ENCODE peak calls at places on chromosome 21, in eight cellular contexts. M is T-helper 17 cell; R is pancreas; S is GM12892; P is aorta; U is amniotic stem cell; H is activated T-cell treated with anti-CD3 and anti-CD28 coated beads, Interleukin-2, amount 50 U/mL, for 72 hours; D is DMS 273 treated with DMSO at 0.1 percent for 48 hours. J is an unnamed sample.

GRCh38 chr21:29238967-29239289 is 59.8 kb upstream of the BACH1 start:
- DNase-seq in P (no peak), M (no peak), U (peak), H (no peak), R (no peak), S (no peak), D (no peak), J (peak)

GRCh38 chr21:43302769-43303168 is 124.2 kb downstream of the SIK1 start:
- DNase-seq in S (no peak), H (no peak), D (no peak), M (no peak), P (peak), U (no peak), R (peak), J (no peak)

GRCh38 chr21:44867464-44867863 is 6.0 kb downstream of the PTTG1IP start:
- DNase-seq in H (no peak), M (no peak), D (no peak), R (no peak), P (peak), S (no peak), U (no peak), J (no peak)

GRCh38 chr21:38349111-38349746 is 92.4 kb downstream of the KCNJ15 start:
- DNase-seq in R (no peak), U (peak), H (no peak), P (no peak), S (no peak), D (peak), M (no peak), J (no peak)

GRCh38 chr21:18334066-18334465 is 69.5 kb downstream of the TMPRSS15 start:
- DNase-seq in H (no peak), M (no peak), P (no peak), S (no peak), U (no peak), D (no peak), R (no peak), J (no peak)

GRCh38 chr21:46661211-46661625 is 25.7 kb downstream of the PRMT2 start:
- DNase-seq in D (peak), M (peak), H (peak), P (peak), U (no peak), R (peak), S (peak), J (no peak)

GRCh38 chr21:35840197-35840799 is 220.0 kb downstream of the SETD4 start:
- DNase-seq in S (no peak), H (peak), P (peak), D (no peak), M (peak), R (no peak), U (peak), J (peak)

GRCh38 chr21:36698160-36699025 is 522 bp upstream of the SIM2 start:
- DNase-seq in H (peak), S (peak), D (no peak), U (no peak), M (no peak), P (peak), R (no peak), J (no peak)

GRCh38 chr21:15210235-15210678 is 145.5 kb upstream of the NRIP1 start:
- DNase-seq in S (no peak), H (no peak), R (peak), D (no peak), P (peak), M (no peak), U (no peak), J (no peak)

GRCh38 chr21:43767980-43768867 is 7.9 kb downstream of the CSTB start:
- DNase-seq in H (no peak), P (peak), S (no peak), U (peak), D (no peak), R (no peak), M (no peak), J (no peak)

GRCh38 chr21:32412162-32412997 is at the start of gene EVA1C:
- DNase-seq in M (peak), H (peak), P (peak), S (no peak), R (peak), U (no peak), D (no peak), J (no peak)

GRCh38 chr21:43034098-43034497 is 41.5 kb downstream of the CBS start:
- DNase-seq in M (no peak), H (no peak), S (no peak), D (no peak), U (no peak), P (no peak), R (no peak), J (no peak)

GRCh38 chr21:36539434-36540150 is 59.7 kb upstream of the CLDN14 start:
- DNase-seq in R (no peak), D (no peak), M (no peak), P (no peak), H (no peak), U (no peak), S (no peak), J (no peak)

GRCh38 chr21:35593000-35593502 is 467.3 kb downstream of the SETD4 start:
- DNase-seq in H (no peak), D (no peak), U (no peak), S (no peak), R (no peak), M (no peak), P (no peak), J (no peak)

GRCh38 chr21:29245104-29245643 is 53.5 kb upstream of the BACH1 start:
- DNase-seq in U (no peak), S (no peak), M (no peak), H (peak), R (no peak), P (no peak), D (no peak), J (no peak)

GRCh38 chr21:33943293-33943692 is 27.7 kb upstream of the ATP5PO start:
- DNase-seq in S (no peak), M (no peak), R (no peak), D (no peak), U (no peak), H (no peak), P (no peak), J (no peak)

GRCh38 chr21:43775795-43776430 is at the start of gene CSTB:
- DNase-seq in P (peak), H (peak), D (no peak), R (peak), M (peak), S (peak), U (peak), J (peak)

GRCh38 chr21:34129039-34129891 is 55.9 kb downstream of the MRPS6 start:
- DNase-seq in U (peak), R (peak), S (no peak), P (peak), M (peak), D (peak), H (peak), J (no peak)

GRCh38 chr21:32772281-32773047 is 909 bp upstream of the PAXBP1 start:
- DNase-seq in U (peak), H (peak), D (no peak), M (peak), S (peak), R (no peak), P (peak), J (peak)

GRCh38 chr21:45432575-45433255 is 27.8 kb downstream of the COL18A1 start:
- DNase-seq in U (peak), M (no peak), P (no peak), H (no peak), D (no peak), R (no peak), S (no peak), J (no peak)

GRCh38 chr21:14583629-14584251 is 37.6 kb upstream of the SAMSN1 start:
- DNase-seq in U (no peak), D (no peak), R (no peak), H (no peak), S (no peak), M (no peak), P (no peak), J (no peak)

GRCh38 chr21:41879190-41879998 is at the start of gene PRDM15:
- DNase-seq in P (peak), D (peak), U (peak), S (peak), M (peak), H (peak), R (peak), J (peak)

GRCh38 chr21:44399955-44400790 is 46.8 kb downstream of the TRPM2 start:
- DNase-seq in H (no peak), D (no peak), R (no peak), P (no peak), M (no peak), S (no peak), U (no peak), J (no peak)